ENCODE peak calls at places on chromosomes 11 and 22, in five cellular contexts. B is cardiac fibroblast, W is IMR-90, E is GM12865, M is left ventricle myocardium inferior. Q is an unnamed sample.

GRCh38 chr11:19679952-19680823 is 32.4 kb upstream of the NAV2 start:
- DNase-seq in E (no peak), W (peak), M (peak), B (peak), Q (peak)

GRCh38 chr11:69915501-69916250 is 96.5 kb upstream of the FGF3 start:
- DNase-seq in B (peak), W (peak), E (peak), M (peak), Q (peak)

GRCh38 chr11:44223261-44223660 is 86.7 kb downstream of the ALX4 start:
- DNase-seq in W (peak), E (no peak), M (no peak), B (peak), Q (peak)

GRCh38 chr22:39916496-39916895 is 15.6 kb downstream of the GRAP2 start:
- DNase-seq in M (no peak), W (no peak), B (no peak), E (no peak), Q (no peak)

GRCh38 chr22:29855611-29856181 is 17.6 kb upstream of the ASCC2 start:
- DNase-seq in M (peak), B (no peak), W (no peak), E (no peak), Q (no peak)

GRCh38 chr11:20259506-20259905 is 99.2 kb upstream of the DBX1 start:
- DNase-seq in M (no peak), B (no peak), E (no peak), W (no peak), Q (no peak)

GRCh38 chr11:62464655-62465054 is 45.8 kb downstream of the SCGB1A1 start:
- DNase-seq in E (peak), B (no peak), W (no peak), M (no peak), Q (no peak)

GRCh38 chr22:24723111-24723510 is 51.4 kb downstream of the PIWIL3 start:
- DNase-seq in M (no peak), W (no peak), E (no peak), B (no peak), Q (peak)

GRCh38 chr11:89495951-89496350 is 4.8 kb upstream of the NOX4 start:
- DNase-seq in W (peak), B (peak), M (peak), E (no peak), Q (peak)

GRCh38 chr11:23288001-23288783 is 427.9 kb upstream of the CCDC179 start:
- DNase-seq in E (no peak), M (no peak), W (peak), B (peak), Q (peak)

GRCh38 chr11:102709211-102709980 is 3.8 kb upstream of the MMP27 start:
- DNase-seq in E (no peak), M (no peak), B (no peak), W (no peak), Q (peak)

GRCh38 chr11:2459016-2459725 is 14.4 kb downstream of the KCNQ1 start:
- DNase-seq in W (no peak), E (no peak), B (no peak), M (no peak), Q (no peak)

GRCh38 chr11:77206264-77207018 is 78.4 kb downstream of the MYO7A start:
- DNase-seq in B (no peak), M (no peak), E (no peak), W (no peak), Q (no peak)

GRCh38 chr22:17339095-17339693 is 30.1 kb upstream of the CECR2 start:
- DNase-seq in W (no peak), M (no peak), E (no peak), B (peak), Q (no peak)

GRCh38 chr22:50236731-50237409 is 8.0 kb downstream of the TUBGCP6 start:
- DNase-seq in W (peak), E (peak), M (peak), B (peak), Q (no peak)

GRCh38 chr11:112307617-112308016 is 47.0 kb upstream of the PLET1 start:
- DNase-seq in B (no peak), M (no peak), E (no peak), W (no peak), Q (no peak)

GRCh38 chr11:9176550-9176949 is 85.2 kb upstream of the SCUBE2 start:
- DNase-seq in W (peak), E (no peak), B (no peak), M (no peak), Q (peak)

GRCh38 chr11:84390441-84391078 is 1104.4 kb upstream of the CCDC90B start:
- DNase-seq in E (no peak), M (no peak), W (no peak), B (peak), Q (no peak)

GRCh38 chr22:46992121-46992731 is 229.8 kb downstream of the TBC1D22A start:
- DNase-seq in W (no peak), B (no peak), M (no peak), E (no peak), Q (no peak)
- TF ChIP-seq CTCF in W (no peak), B (no peak), M (no peak), E (no peak), Q (no peak)

DNA sequence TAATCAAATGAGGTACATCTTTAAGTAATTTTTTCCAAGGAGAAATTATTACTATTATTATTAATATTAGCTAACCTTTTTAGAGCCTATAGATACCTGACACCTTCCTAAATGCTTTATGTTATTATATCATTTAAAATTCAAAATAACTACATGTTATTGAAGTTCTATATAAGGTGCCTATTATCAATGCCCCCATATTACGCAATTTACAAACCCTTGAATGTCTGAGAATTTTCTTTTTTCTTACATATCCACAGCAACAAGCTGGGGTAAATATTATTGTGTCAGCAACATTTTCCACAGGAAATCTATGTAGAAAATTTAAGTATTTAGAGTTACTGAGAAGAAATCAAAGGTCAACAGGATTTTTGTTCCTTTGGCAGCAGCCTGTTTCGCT is 327.3 kb downstream of the NXPE2 start:
- DNase-seq in E (no peak), W (no peak), M (no peak), B (no peak), Q (no peak)
- H3K4me3 ChIP-seq in E (no peak), W (no peak), M (no peak), B (no peak), Q (no peak)

GRCh38 chr11:120334894-120335462 is 1.2 kb upstream of the ARHGEF12 start:
- DNase-seq in W (peak), B (peak), E (peak), M (no peak), Q (peak)
- TF ChIP-seq CTCF in W (peak), B (peak), E (peak), M (peak), Q (peak)

GRCh38 chr11:16606784-16607674 is 131.4 kb upstream of the C11orf58 start:
- DNase-seq in W (peak), M (peak), B (no peak), E (no peak), Q (no peak)

GRCh38 chr11:16605440-16605970 is 132.9 kb upstream of the C11orf58 start:
- DNase-seq in M (no peak), W (peak), E (no peak), B (no peak), Q (peak)

GRCh38 chr11:16607675-16608644 is 130.5 kb upstream of the C11orf58 start:
- DNase-seq in M (peak), E (no peak), W (peak), B (no peak), Q (no peak)

GRCh38 chr11:16604784-16605439 is 133.5 kb upstream of the C11orf58 start:
- DNase-seq in M (peak), B (peak), W (peak), E (no peak), Q (peak)

DNA sequence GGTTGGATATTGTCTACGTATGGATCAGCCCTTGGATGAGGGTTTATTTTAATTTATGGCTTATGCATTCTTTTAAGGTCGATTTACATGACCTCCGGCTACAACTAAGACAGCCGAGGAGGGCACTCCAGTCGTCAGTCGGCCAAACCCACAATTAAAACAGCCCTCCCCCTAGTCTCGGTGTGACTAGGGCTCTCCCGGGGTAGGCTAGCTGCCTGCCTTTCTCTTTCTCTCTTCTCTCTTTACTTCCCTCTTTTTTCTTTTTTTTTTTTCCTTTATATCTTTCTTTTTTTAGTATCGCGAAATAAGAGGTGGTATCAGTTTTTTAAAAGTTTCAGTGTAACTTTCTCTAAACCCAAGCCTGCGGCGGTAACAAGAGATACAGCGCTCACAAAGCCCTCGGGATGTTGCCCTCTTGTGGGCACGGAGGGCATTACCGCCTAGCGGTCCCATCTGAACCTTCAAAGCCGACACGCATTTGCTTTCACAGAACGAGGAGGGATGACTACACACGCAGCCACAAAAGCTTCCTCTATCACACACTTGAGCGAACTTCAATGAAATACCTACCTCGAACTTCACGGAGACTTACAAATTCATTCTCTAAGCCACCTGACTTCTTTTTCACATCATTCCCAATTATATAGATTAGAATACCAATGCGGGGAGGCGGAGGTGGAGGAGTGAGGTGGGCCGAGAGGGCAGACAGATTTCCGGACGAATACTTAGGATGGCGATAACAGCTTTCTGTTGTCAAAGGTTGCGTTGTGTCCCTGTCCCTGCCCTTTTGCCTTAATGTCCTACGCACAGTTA is 132.3 kb upstream of the C11orf58 start:
- DNase-seq in E (peak), B (peak), W (peak), M (peak), Q (peak)
- H3K4me3 ChIP-seq in E (no peak), B (peak), W (peak), M (peak), Q (peak)

GRCh38 chr11:15852179-15852578 is 504.2 kb downstream of the SOX6 start:
- DNase-seq in B (peak), E (peak), M (no peak), W (peak), Q (peak)
- TF ChIP-seq CTCF in B (peak), E (peak), M (peak), W (peak), Q (peak)